ENCODE peak calls at places on chromosomes 3 and 15, in ten cellular contexts. J is GM20000, B is heart left ventricle, R is H54, A is NCI-H2081, N is left ventricle myocardium superior, H is HT-29, E is COR-L47, Q is activated gamma-delta T cell treated with Interleukin-2 at 50 U/mL for 16 hours, O is endothelial cell. Y is an unnamed sample.

GRCh38 chr3:49966233-49966942 is 26.4 kb downstream of the RBM6 start:
- DNase-seq in H (no peak), R (peak), J (no peak), E (no peak), O (no peak), B (no peak), N (no peak), A (no peak), Q (no peak), Y (no peak)

GRCh38 chr3:35291837-35292236 is 347.5 kb upstream of the ARPP21 start:
- DNase-seq in O (no peak), H (no peak), R (no peak), Q (no peak), N (no peak), E (no peak), J (no peak), B (no peak), A (no peak), Y (no peak)

GRCh38 chr3:131543714-131544113 is 40.9 kb upstream of the MRPL3 start:
- DNase-seq in N (peak), Q (no peak), A (no peak), J (no peak), R (peak), E (no peak), O (no peak), H (peak), B (peak), Y (peak)

GRCh38 chr3:105865867-105866350 is 2.9 kb downstream of the CBLB start:
- DNase-seq in J (no peak), E (no peak), O (no peak), N (no peak), H (no peak), Q (no peak), R (no peak), A (no peak), B (no peak), Y (no peak)

GRCh38 chr3:45596290-45596791 is 1.8 kb downstream of the LIMD1 start:
- DNase-seq in O (no peak), Q (no peak), J (peak), N (no peak), B (no peak), R (no peak), A (no peak), E (no peak), H (no peak), Y (no peak)

GRCh38 chr15:80379671-80380070 is 24.5 kb upstream of the ARNT2 start:
- DNase-seq in R (no peak), A (no peak), Q (no peak), H (no peak), J (no peak), O (no peak), N (no peak), E (no peak), B (no peak), Y (no peak)

GRCh38 chr3:20186600-20187004 is 596 bp upstream of the SGO1 start:
- DNase-seq in B (no peak), Q (no peak), H (no peak), A (no peak), J (no peak), E (no peak), N (no peak), O (no peak), R (no peak), Y (no peak)

GRCh38 chr3:171792549-171792948 is 17.7 kb downstream of the PLD1 start:
- DNase-seq in A (no peak), Q (no peak), J (no peak), E (no peak), R (no peak), O (no peak), B (no peak), H (no peak), N (no peak), Y (no peak)

GRCh38 chr3:189664311-189664710 is 33.1 kb downstream of the TP63 start:
- DNase-seq in O (no peak), H (no peak), N (no peak), A (no peak), R (peak), J (no peak), E (no peak), Q (no peak), B (no peak), Y (peak)

GRCh38 chr3:160822931-160823330 is 66.9 kb downstream of the PPM1L start:
- DNase-seq in R (no peak), H (no peak), E (peak), J (no peak), B (no peak), A (no peak), O (no peak), Q (no peak), N (no peak), Y (no peak)

GRCh38 chr3:170802164-170803151 is 67.5 kb downstream of the RPL22L1 start:
- DNase-seq in J (no peak), R (peak), O (no peak), A (no peak), H (no peak), Q (no peak), E (no peak), B (no peak), N (no peak), Y (peak)

GRCh38 chr15:81235781-81236507 is 39.3 kb downstream of the IL16 start:
- DNase-seq in R (no peak), Q (no peak), B (no peak), J (no peak), A (no peak), N (peak), E (no peak), O (no peak), H (no peak), Y (no peak)

GRCh38 chr3:42960781-42961180 is 18.3 kb upstream of the GASK1A start:
- DNase-seq in R (no peak), B (no peak), E (no peak), J (no peak), N (no peak), O (no peak), H (no peak), Q (no peak), A (no peak), Y (no peak)

GRCh38 chr3:132180337-132180791 is 136.8 kb upstream of the ACP3 start:
- DNase-seq in H (peak), R (peak), B (no peak), O (peak), A (peak), Q (no peak), N (no peak), J (peak), E (peak), Y (no peak)

GRCh38 chr15:51243774-51244173 is 94.6 kb downstream of the CYP19A1 start:
- DNase-seq in A (no peak), N (no peak), E (no peak), R (no peak), Q (no peak), O (no peak), J (no peak), H (peak), B (no peak), Y (no peak)

GRCh38 chr15:25022233-25022632 is 67.4 kb downstream of the SNRPN start:
- DNase-seq in J (no peak), B (no peak), A (no peak), Q (no peak), R (no peak), N (no peak), O (no peak), E (no peak), H (no peak), Y (no peak)